ENCODE peak calls at places on chromosomes 4 and X, in ten cellular contexts. J, G, B, X, D, R, E, F, V and H are unnamed samples.

GRCh38 chrX:24153175-24153795 is 3.8 kb downstream of the ZFX start:
- DNase-seq in B (no peak), X (peak; percentile 21), F (no peak), E (no peak), R (peak; percentile 47), G (no peak), J (no peak), D (no peak), V (no peak), H (no peak)

GRCh38 chrX:41558531-41558930 is 111.4 kb downstream of the NYX start:
- DNase-seq in D (peak; percentile 27), B (peak; percentile 51), F (no peak), V (peak; percentile 8), X (no peak), J (peak; percentile 29), E (no peak), G (no peak), R (peak; percentile 41), H (peak; percentile 18)

GRCh38 chrX:7074135-7074907 is 73.2 kb upstream of the STS start:
- DNase-seq in J (peak; percentile 0), D (no peak), V (no peak), X (no peak), G (no peak), R (no peak), F (no peak), B (no peak), E (no peak), H (no peak)

GRCh38 chr4:128468485-128468989 is 180.9 kb upstream of the PGRMC2 start:
- DNase-seq in G (no peak), D (peak; percentile 25), X (peak; percentile 45), E (no peak), B (peak; percentile 53), J (peak; percentile 75), V (no peak), F (peak; percentile 89), R (no peak), H (no peak)

GRCh38 chr4:73259552-73260140 is 1.0 kb upstream of the ANKRD17 start:
- DNase-seq in X (no peak), E (no peak), V (no peak), D (no peak), R (peak; percentile 46), F (no peak), G (no peak), B (peak; percentile 56), J (peak; percentile 43), H (no peak)

GRCh38 chr4:1784789-1785591 is 8.1 kb upstream of the FGFR3 start:
- DNase-seq in X (no peak), D (no peak), V (no peak), E (no peak), F (no peak), J (no peak), B (no peak), G (no peak), R (no peak), H (no peak)

GRCh38 chr4:114539985-114540384 is 58.6 kb upstream of the UGT8 start:
- DNase-seq in V (no peak), R (no peak), B (no peak), D (no peak), F (no peak), E (no peak), G (no peak), J (no peak), X (no peak), H (no peak)

GRCh38 chr4:7018281-7018680 is 24.9 kb upstream of the TADA2B start:
- DNase-seq in X (no peak), F (no peak), R (no peak), G (no peak), B (no peak), D (no peak), E (no peak), J (no peak), V (no peak), H (no peak)

GRCh38 chrX:111823068-111823467 is 52.9 kb upstream of the TRPC5OS start:
- DNase-seq in B (no peak), V (no peak), R (no peak), G (no peak), F (no peak), J (peak; percentile 10), E (peak; percentile 47), D (no peak), X (no peak), H (peak; percentile 13)

GRCh38 chr4:169485791-169486742 is 126.3 kb downstream of the NEK1 start:
- DNase-seq in J (peak; percentile 52), V (peak; percentile 23), E (peak; percentile 44), F (peak; percentile 63), G (no peak), R (peak; percentile 33), D (peak; percentile 39), X (peak; percentile 34), B (peak; percentile 81), H (peak; percentile 52)

GRCh38 chr4:145012841-145013240 is 85.2 kb downstream of the ANAPC10 start:
- DNase-seq in R (no peak), D (no peak), V (no peak), F (peak; percentile 36), E (no peak), B (peak; percentile 6), J (no peak), X (peak; percentile 6), G (no peak), H (no peak)

GRCh38 chrX:34918091-34918736 is 24.4 kb upstream of the FAM47B start:
- DNase-seq in X (no peak), B (no peak), R (no peak), E (no peak), D (no peak), G (no peak), J (peak; percentile 36), F (peak; percentile 22), V (no peak), H (no peak)

GRCh38 chrX:39752820-39753219 is 344.9 kb downstream of the BCOR start:
- DNase-seq in R (no peak), V (no peak), B (peak; percentile 64), D (no peak), E (no peak), X (no peak), J (no peak), F (no peak), G (no peak), H (no peak)

GRCh38 chrX:120308959-120309872 is 2.0 kb downstream of the TMEM255A start:
- DNase-seq in V (peak; percentile 58), F (peak; percentile 46), E (peak; percentile 60), J (peak; percentile 60), B (peak; percentile 42), R (peak; percentile 73), G (peak; percentile 5), X (peak; percentile 79), D (peak; percentile 81), H (peak; percentile 70)

GRCh38 chr4:188031751-188032150 is 36.2 kb downstream of the ZFP42 start:
- DNase-seq in B (no peak), X (no peak), E (no peak), F (no peak), G (no peak), J (no peak), V (no peak), D (no peak), R (no peak), H (no peak)

GRCh38 chr4:17773125-17773698 is 8.2 kb downstream of the FAM184B start:
- DNase-seq in X (no peak), J (no peak), D (no peak), E (no peak), V (no peak), G (no peak), R (no peak), B (no peak), F (no peak), H (no peak)

GRCh38 chr4:139167774-139168444 is 9.1 kb downstream of the ELF2 start:
- DNase-seq in G (no peak), J (peak; percentile 62), X (peak; percentile 74), D (peak; percentile 47), R (peak; percentile 55), V (no peak), E (no peak), F (no peak), B (peak; percentile 54), H (peak; percentile 27)

GRCh38 chr4:159902648-159903047 is 799.8 kb downstream of the RAPGEF2 start:
- DNase-seq in X (no peak), J (no peak), D (no peak), G (no peak), F (no peak), V (no peak), B (no peak), E (no peak), R (no peak), H (no peak)

GRCh38 chrX:136055651-136056221 is 70.5 kb downstream of the SLC9A6 start:
- DNase-seq in E (no peak), G (no peak), J (no peak), X (no peak), F (peak; percentile 39), R (no peak), V (no peak), B (no peak), D (no peak), H (no peak)

GRCh38 chr4:78532046-78532445 is 19.5 kb upstream of the ANXA3 start:
- DNase-seq in J (no peak), E (no peak), B (no peak), R (no peak), G (no peak), X (no peak), F (no peak), V (no peak), D (no peak), H (no peak)

GRCh38 chr4:121428721-121429120 is 47.9 kb upstream of the QRFPR start:
- DNase-seq in B (no peak), G (no peak), E (no peak), R (no peak), X (no peak), V (no peak), D (no peak), J (peak; percentile 25), F (no peak), H (no peak)